ENCODE peak calls at places on chromosomes 4 and X, in nine cellular contexts. One of them, this sample, is unnamed.

GRCh38 chr4:25401066-25401465 is 24.0 kb downstream of the ANAPC4 start:
- DNase-seq in GM10248: no peak
- DNase-seq in fibroblast of lung: no peak
- DNase-seq in tibial artery: no peak
- DNase-seq in fibroblast of villous mesenchyme: no peak
- DNase-seq in fibroblast of mammary gland: no peak
- DNase-seq in cardiac fibroblast: no peak
- DNase-seq in right atrium auricular region: no peak
- DNase-seq in psoas muscle: no peak
- DNase-seq in this sample: no peak

GRCh38 chr4:14920237-14920636 is 82.0 kb upstream of the CPEB2 start:
- DNase-seq in GM10248: no peak
- DNase-seq in fibroblast of lung: no peak
- DNase-seq in tibial artery: no peak
- DNase-seq in fibroblast of villous mesenchyme: no peak
- DNase-seq in fibroblast of mammary gland: no peak
- DNase-seq in cardiac fibroblast: no peak
- DNase-seq in right atrium auricular region: no peak
- DNase-seq in psoas muscle: no peak
- DNase-seq in this sample: no peak

GRCh38 chr4:20203508-20203907 is 48.2 kb upstream of the SLIT2 start:
- DNase-seq in GM10248: no peak
- DNase-seq in fibroblast of lung: peak
- DNase-seq in tibial artery: no peak
- DNase-seq in fibroblast of villous mesenchyme: peak
- DNase-seq in fibroblast of mammary gland: peak
- DNase-seq in cardiac fibroblast: peak
- DNase-seq in right atrium auricular region: no peak
- DNase-seq in psoas muscle: no peak
- DNase-seq in this sample: no peak

GRCh38 chrX:68692651-68693050 is 45.2 kb downstream of the STARD8 start:
- DNase-seq in GM10248: no peak
- DNase-seq in fibroblast of lung: no peak
- DNase-seq in tibial artery: no peak
- DNase-seq in fibroblast of villous mesenchyme: no peak
- DNase-seq in fibroblast of mammary gland: peak
- DNase-seq in cardiac fibroblast: no peak
- DNase-seq in right atrium auricular region: no peak
- DNase-seq in psoas muscle: no peak
- DNase-seq in this sample: no peak

GRCh38 chrX:87728024-87728423 is 210.4 kb downstream of the KLHL4 start:
- DNase-seq in GM10248: no peak
- DNase-seq in fibroblast of lung: no peak
- DNase-seq in tibial artery: no peak
- DNase-seq in fibroblast of villous mesenchyme: no peak
- DNase-seq in fibroblast of mammary gland: no peak
- DNase-seq in cardiac fibroblast: no peak
- DNase-seq in right atrium auricular region: no peak
- DNase-seq in psoas muscle: no peak
- DNase-seq in this sample: no peak

GRCh38 chrX:3663576-3664290 is 49.7 kb downstream of the PRKX start:
- DNase-seq in GM10248: no peak
- DNase-seq in fibroblast of lung: no peak
- DNase-seq in tibial artery: no peak
- DNase-seq in fibroblast of villous mesenchyme: no peak
- DNase-seq in fibroblast of mammary gland: no peak
- DNase-seq in cardiac fibroblast: no peak
- DNase-seq in right atrium auricular region: no peak
- DNase-seq in psoas muscle: no peak
- DNase-seq in this sample: no peak

GRCh38 chr4:15756361-15756861 is 21.7 kb upstream of the CD38 start:
- DNase-seq in GM10248: peak
- DNase-seq in fibroblast of lung: peak
- DNase-seq in tibial artery: no peak
- DNase-seq in fibroblast of villous mesenchyme: peak
- DNase-seq in fibroblast of mammary gland: peak
- DNase-seq in cardiac fibroblast: peak
- DNase-seq in right atrium auricular region: no peak
- DNase-seq in psoas muscle: no peak
- DNase-seq in this sample: no peak

GRCh38 chr4:118767109-118767508 is 68.8 kb downstream of the SEC24D start:
- DNase-seq in GM10248: no peak
- DNase-seq in fibroblast of lung: no peak
- DNase-seq in tibial artery: no peak
- DNase-seq in fibroblast of villous mesenchyme: no peak
- DNase-seq in fibroblast of mammary gland: no peak
- DNase-seq in cardiac fibroblast: no peak
- DNase-seq in right atrium auricular region: no peak
- DNase-seq in psoas muscle: no peak
- DNase-seq in this sample: no peak

GRCh38 chrX:133544105-133544504 is 128.8 kb upstream of the GPC4 start:
- DNase-seq in GM10248: no peak
- DNase-seq in fibroblast of lung: peak
- DNase-seq in tibial artery: no peak
- DNase-seq in fibroblast of villous mesenchyme: peak
- DNase-seq in fibroblast of mammary gland: peak
- DNase-seq in cardiac fibroblast: peak
- DNase-seq in right atrium auricular region: no peak
- DNase-seq in psoas muscle: no peak
- DNase-seq in this sample: peak

GRCh38 chrX:69027181-69028005 is 137.9 kb downstream of the PJA1 start:
- DNase-seq in GM10248: no peak
- DNase-seq in fibroblast of lung: peak
- DNase-seq in tibial artery: no peak
- DNase-seq in fibroblast of villous mesenchyme: peak
- DNase-seq in fibroblast of mammary gland: peak
- DNase-seq in cardiac fibroblast: peak
- DNase-seq in right atrium auricular region: no peak
- DNase-seq in psoas muscle: no peak
- DNase-seq in this sample: no peak

GRCh38 chrX:87732133-87732532 is 214.5 kb downstream of the KLHL4 start:
- DNase-seq in GM10248: no peak
- DNase-seq in fibroblast of lung: no peak
- DNase-seq in tibial artery: no peak
- DNase-seq in fibroblast of villous mesenchyme: no peak
- DNase-seq in fibroblast of mammary gland: no peak
- DNase-seq in cardiac fibroblast: no peak
- DNase-seq in right atrium auricular region: no peak
- DNase-seq in psoas muscle: no peak
- DNase-seq in this sample: no peak

GRCh38 chr4:109113511-109113910 is 188.9 kb downstream of the COL25A1 start:
- DNase-seq in GM10248: no peak
- DNase-seq in fibroblast of lung: peak
- DNase-seq in tibial artery: no peak
- DNase-seq in fibroblast of villous mesenchyme: peak
- DNase-seq in fibroblast of mammary gland: peak
- DNase-seq in cardiac fibroblast: no peak
- DNase-seq in right atrium auricular region: no peak
- DNase-seq in psoas muscle: no peak
- DNase-seq in this sample: no peak

GRCh38 chr4:71066737-71067716 is 73.6 kb downstream of the DCK start:
- DNase-seq in GM10248: no peak
- DNase-seq in fibroblast of lung: no peak
- DNase-seq in tibial artery: no peak
- DNase-seq in fibroblast of villous mesenchyme: no peak
- DNase-seq in fibroblast of mammary gland: no peak
- DNase-seq in cardiac fibroblast: no peak
- DNase-seq in right atrium auricular region: no peak
- DNase-seq in psoas muscle: no peak
- DNase-seq in this sample: no peak

GRCh38 chr4:173880897-173881296 is 350.9 kb upstream of the HAND2 start:
- DNase-seq in GM10248: no peak
- DNase-seq in fibroblast of lung: no peak
- DNase-seq in tibial artery: no peak
- DNase-seq in fibroblast of villous mesenchyme: no peak
- DNase-seq in fibroblast of mammary gland: no peak
- DNase-seq in cardiac fibroblast: no peak
- DNase-seq in right atrium auricular region: no peak
- DNase-seq in psoas muscle: no peak
- DNase-seq in this sample: no peak

GRCh38 chrX:111869639-111870034 is 6.3 kb upstream of the TRPC5OS start:
- DNase-seq in GM10248: peak
- DNase-seq in fibroblast of lung: peak
- DNase-seq in tibial artery: no peak
- DNase-seq in fibroblast of villous mesenchyme: peak
- DNase-seq in fibroblast of mammary gland: peak
- DNase-seq in cardiac fibroblast: peak
- DNase-seq in right atrium auricular region: no peak
- DNase-seq in psoas muscle: no peak
- DNase-seq in this sample: peak

GRCh38 chrX:21993265-21993664 is 38.9 kb upstream of the PHEX start:
- DNase-seq in GM10248: peak
- DNase-seq in fibroblast of lung: peak
- DNase-seq in tibial artery: peak
- DNase-seq in fibroblast of villous mesenchyme: no peak
- DNase-seq in fibroblast of mammary gland: no peak
- DNase-seq in cardiac fibroblast: peak
- DNase-seq in right atrium auricular region: no peak
- DNase-seq in psoas muscle: no peak
- DNase-seq in this sample: no peak

GRCh38 chr4:20773144-20773997 is 73.1 kb downstream of the PACRGL start:
- DNase-seq in GM10248: peak
- DNase-seq in fibroblast of lung: peak
- DNase-seq in tibial artery: peak
- DNase-seq in fibroblast of villous mesenchyme: peak
- DNase-seq in fibroblast of mammary gland: peak
- DNase-seq in cardiac fibroblast: peak
- DNase-seq in right atrium auricular region: peak
- DNase-seq in psoas muscle: peak
- DNase-seq in this sample: peak

GRCh38 chr4:124018383-124019317 is 622.1 kb downstream of the SPRY1 start:
- DNase-seq in GM10248: peak
- DNase-seq in fibroblast of lung: peak
- DNase-seq in tibial artery: peak
- DNase-seq in fibroblast of villous mesenchyme: peak
- DNase-seq in fibroblast of mammary gland: peak
- DNase-seq in cardiac fibroblast: peak
- DNase-seq in right atrium auricular region: peak
- DNase-seq in psoas muscle: peak
- DNase-seq in this sample: no peak

GRCh38 chrX:87525771-87526229 is 8.2 kb downstream of the KLHL4 start:
- DNase-seq in GM10248: no peak
- DNase-seq in fibroblast of lung: peak
- DNase-seq in tibial artery: no peak
- DNase-seq in fibroblast of villous mesenchyme: peak
- DNase-seq in fibroblast of mammary gland: peak
- DNase-seq in cardiac fibroblast: peak
- DNase-seq in right atrium auricular region: no peak
- DNase-seq in psoas muscle: no peak
- DNase-seq in this sample: no peak

GRCh38 chr4:147581601-147582350 is 35.4 kb upstream of the TMEM184C start:
- DNase-seq in GM10248: no peak
- DNase-seq in fibroblast of lung: peak
- DNase-seq in tibial artery: no peak
- DNase-seq in fibroblast of villous mesenchyme: peak
- DNase-seq in fibroblast of mammary gland: peak
- DNase-seq in cardiac fibroblast: peak
- DNase-seq in right atrium auricular region: no peak
- DNase-seq in psoas muscle: no peak
- DNase-seq in this sample: no peak

GRCh38 chr4:147076179-147076578 is 130.5 kb upstream of the TTC29 start:
- DNase-seq in GM10248: no peak
- DNase-seq in fibroblast of lung: peak
- DNase-seq in tibial artery: no peak
- DNase-seq in fibroblast of villous mesenchyme: no peak
- DNase-seq in fibroblast of mammary gland: peak
- DNase-seq in cardiac fibroblast: no peak
- DNase-seq in right atrium auricular region: no peak
- DNase-seq in psoas muscle: no peak
- DNase-seq in this sample: no peak

GRCh38 chrX:47133493-47133892 is 11.0 kb downstream of the NDUFB11 start:
- DNase-seq in GM10248: no peak
- DNase-seq in fibroblast of lung: no peak
- DNase-seq in tibial artery: no peak
- DNase-seq in fibroblast of villous mesenchyme: no peak
- DNase-seq in fibroblast of mammary gland: no peak
- DNase-seq in cardiac fibroblast: no peak
- DNase-seq in right atrium auricular region: no peak
- DNase-seq in psoas muscle: no peak
- DNase-seq in this sample: no peak
- TF ChIP-seq CTCF in GM10248: no peak
- TF ChIP-seq CTCF in fibroblast of lung: no peak
- TF ChIP-seq CTCF in tibial artery: no peak
- TF ChIP-seq CTCF in fibroblast of villous mesenchyme: no peak
- TF ChIP-seq CTCF in fibroblast of mammary gland: no peak
- TF ChIP-seq CTCF in cardiac fibroblast: no peak
- TF ChIP-seq CTCF in right atrium auricular region: no peak
- TF ChIP-seq CTCF in psoas muscle: no peak
- TF ChIP-seq CTCF in this sample: no peak

GRCh38 chr4:46594658-46595057 is 204.7 kb upstream of the GABRA2 start:
- DNase-seq in GM10248: no peak
- DNase-seq in fibroblast of lung: no peak
- DNase-seq in tibial artery: no peak
- DNase-seq in fibroblast of villous mesenchyme: no peak
- DNase-seq in fibroblast of mammary gland: no peak
- DNase-seq in cardiac fibroblast: no peak
- DNase-seq in right atrium auricular region: no peak
- DNase-seq in psoas muscle: no peak
- DNase-seq in this sample: no peak
- TF ChIP-seq CTCF in GM10248: no peak
- TF ChIP-seq CTCF in fibroblast of lung: no peak
- TF ChIP-seq CTCF in tibial artery: no peak
- TF ChIP-seq CTCF in fibroblast of villous mesenchyme: no peak
- TF ChIP-seq CTCF in fibroblast of mammary gland: no peak
- TF ChIP-seq CTCF in cardiac fibroblast: no peak
- TF ChIP-seq CTCF in right atrium auricular region: no peak
- TF ChIP-seq CTCF in psoas muscle: no peak
- TF ChIP-seq CTCF in this sample: no peak

DNA sequence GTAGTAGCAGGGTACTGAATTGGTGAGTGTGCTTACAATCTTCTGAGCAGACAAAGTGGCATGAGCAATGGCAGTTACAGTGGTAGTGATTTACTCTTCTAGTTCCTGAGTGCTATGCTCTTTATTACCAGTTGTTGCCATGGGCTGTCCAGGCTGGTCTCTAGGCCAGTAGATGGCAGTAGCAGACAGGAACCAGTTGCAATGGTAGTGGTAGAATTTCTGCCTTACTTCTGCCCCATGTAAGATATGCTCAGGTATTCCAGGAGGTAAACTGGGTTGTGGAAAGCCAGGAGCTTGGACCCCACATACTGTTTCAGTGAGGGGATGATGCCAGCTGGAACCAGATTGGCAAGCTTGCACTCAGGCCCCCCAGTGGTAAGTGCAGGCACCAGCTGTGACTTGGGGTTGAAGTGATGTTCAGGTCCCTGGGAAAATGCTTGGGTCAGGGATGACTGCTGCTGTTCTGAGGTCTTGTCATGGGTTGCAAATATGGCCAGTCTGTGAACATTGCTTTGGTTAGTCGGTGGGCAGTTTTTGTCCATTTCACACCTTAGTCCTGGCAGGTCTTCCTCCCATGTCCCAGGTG is 63.0 kb upstream of the ZXDB start:
- DNase-seq in GM10248: no peak
- DNase-seq in fibroblast of lung: no peak
- DNase-seq in tibial artery: no peak
- DNase-seq in fibroblast of villous mesenchyme: peak
- DNase-seq in fibroblast of mammary gland: no peak
- DNase-seq in cardiac fibroblast: peak
- DNase-seq in right atrium auricular region: no peak
- DNase-seq in psoas muscle: no peak
- DNase-seq in this sample: peak
- TF ChIP-seq CTCF in GM10248: peak
- TF ChIP-seq CTCF in fibroblast of lung: no peak
- TF ChIP-seq CTCF in tibial artery: no peak
- TF ChIP-seq CTCF in fibroblast of villous mesenchyme: peak
- TF ChIP-seq CTCF in fibroblast of mammary gland: peak
- TF ChIP-seq CTCF in cardiac fibroblast: peak
- TF ChIP-seq CTCF in right atrium auricular region: no peak
- TF ChIP-seq CTCF in psoas muscle: peak
- TF ChIP-seq CTCF in this sample: peak

GRCh38 chr4:75289843-75290616 is 224.2 kb downstream of the RCHY1 start:
- DNase-seq in GM10248: peak
- DNase-seq in fibroblast of lung: peak
- DNase-seq in tibial artery: no peak
- DNase-seq in fibroblast of villous mesenchyme: peak
- DNase-seq in fibroblast of mammary gland: peak
- DNase-seq in cardiac fibroblast: peak
- DNase-seq in right atrium auricular region: no peak
- DNase-seq in psoas muscle: no peak
- DNase-seq in this sample: peak
- TF ChIP-seq CTCF in GM10248: peak
- TF ChIP-seq CTCF in fibroblast of lung: peak
- TF ChIP-seq CTCF in tibial artery: no peak
- TF ChIP-seq CTCF in fibroblast of villous mesenchyme: peak
- TF ChIP-seq CTCF in fibroblast of mammary gland: peak
- TF ChIP-seq CTCF in cardiac fibroblast: peak
- TF ChIP-seq CTCF in right atrium auricular region: peak
- TF ChIP-seq CTCF in psoas muscle: peak
- TF ChIP-seq CTCF in this sample: peak